ENCODE peak calls at places on chromosomes 12 and 14, in five cellular contexts. C is activated CD4-positive, alpha-beta T cell treated with anti-CD3 and anti-CD28 coated beads, Interleukin-2, amount 10 ng/mL, durations not matched to agents 7 days and 5 days; F is amygdala; W is T-helper 2 cell; D is NCI-H774. E is an unnamed sample.
A peak's percentile ranks its signal among the peaks of the same experiment; 100 is the strongest.

GRCh38 chr12:121668750-121669524 is 517 bp downstream of the MORN3 start:
- DNase-seq in C (peak; percentile 67), W (no peak), D (no peak), F (no peak), E (peak; percentile 73)

GRCh38 chr12:105257321-105257728 is 21.4 kb upstream of the APPL2 start:
- DNase-seq in F (no peak), C (no peak), W (no peak), D (no peak), E (no peak)

GRCh38 chr14:54603362-54603761 is 36.4 kb downstream of the SAMD4A start:
- DNase-seq in C (no peak), F (no peak), W (no peak), D (no peak), E (no peak)

GRCh38 chr12:25364529-25365339 is 114.0 kb upstream of the KRAS start:
- DNase-seq in D (no peak), C (peak; percentile 45), F (no peak), W (no peak), E (no peak)

GRCh38 chr14:32472512-32473472 is 143.7 kb downstream of the AKAP6 start:
- DNase-seq in W (no peak), D (no peak), F (no peak), C (no peak), E (no peak)

GRCh38 chr12:122126713-122127597 is 47.1 kb downstream of the IL31 start:
- DNase-seq in W (no peak), D (no peak), F (no peak), C (no peak), E (no peak)

GRCh38 chr14:103402700-103403099 is 17.5 kb downstream of the MARK3 start:
- DNase-seq in D (no peak), C (no peak), F (no peak), W (no peak), E (no peak)

GRCh38 chr14:77663289-77663688 is 44.5 kb downstream of the ALKBH1 start:
- DNase-seq in D (no peak), C (no peak), F (no peak), W (no peak), E (no peak)

GRCh38 chr12:124968656-124969055 is 20.3 kb downstream of the DHX37 start:
- DNase-seq in C (no peak), F (no peak), W (no peak), D (no peak), E (no peak)

GRCh38 chr12:4957781-4958180 is 48.1 kb downstream of the KCNA1 start:
- DNase-seq in F (no peak), C (no peak), W (no peak), D (no peak), E (no peak)

GRCh38 chr12:89414851-89415250 is 62.5 kb upstream of the DUSP6 start:
- DNase-seq in D (no peak), W (no peak), F (no peak), C (no peak), E (no peak)

GRCh38 chr14:69354383-69355154 is 43.5 kb downstream of the ERH start:
- DNase-seq in W (no peak), C (peak; percentile 69), D (no peak), F (no peak), E (peak; percentile 7)

GRCh38 chr14:40981247-40981646 is 625.4 kb upstream of the LRFN5 start:
- DNase-seq in C (no peak), W (no peak), D (no peak), F (no peak), E (no peak)

GRCh38 chr14:75303415-75303814 is 24.8 kb downstream of the FOS start:
- DNase-seq in C (peak; percentile 65), W (no peak), F (peak; percentile 32), D (peak; percentile 29), E (peak; percentile 56)

GRCh38 chr12:100758083-100758482 is 36.5 kb upstream of the ANO4 start:
- DNase-seq in W (no peak), C (no peak), D (no peak), F (no peak), E (no peak)

GRCh38 chr12:114694436-114695304 is 10.7 kb upstream of the TBX3 start:
- DNase-seq in D (no peak), C (no peak), W (no peak), F (no peak), E (no peak)

GRCh38 chr14:24131549-24131966 is 1.1 kb downstream of the FITM1 start:
- DNase-seq in W (no peak), F (no peak), C (no peak), D (no peak), E (no peak)

GRCh38 chr14:52563120-52563519 is 10.5 kb downstream of the GPR137C start:
- DNase-seq in D (no peak), F (no peak), C (no peak), W (no peak), E (no peak)

GRCh38 chr14:94771906-94772468 is 2.1 kb upstream of the GSC start:
- DNase-seq in W (no peak), C (no peak), D (no peak), F (no peak), E (no peak)

GRCh38 chr14:81172353-81172752 is 48.4 kb downstream of the GTF2A1 start:
- DNase-seq in D (no peak), F (no peak), W (no peak), C (no peak), E (no peak)

GRCh38 chr12:6528539-6529235 is 5.6 kb upstream of the GAPDH start:
- DNase-seq in D (no peak), C (no peak), W (no peak), F (no peak), E (no peak)

GRCh38 chr14:92215579-92215978 is 93.8 kb downstream of the CPSF2 start:
- DNase-seq in W (no peak), C (no peak), F (no peak), D (no peak), E (no peak)

GRCh38 chr14:23694085-23694975 is 58.2 kb downstream of the DHRS2 start:
- DNase-seq in F (no peak), C (no peak), D (no peak), W (no peak), E (no peak)